ENCODE peak calls at places on chromosome 5, in four cellular contexts. One of them, this sample, is unnamed.

GRCh38 chr5:158770506-158770905 is 329.2 kb downstream of the EBF1 start:
- DNase-seq in endodermal cell: peak
- DNase-seq in stomach: no peak
- DNase-seq in A549: peak
- DNase-seq in this sample: peak

GRCh38 chr5:111227805-111228204 is 3.6 kb downstream of the CAMK4 start:
- DNase-seq in endodermal cell: no peak
- DNase-seq in A549: no peak
- DNase-seq in stomach: no peak
- DNase-seq in this sample: no peak

GRCh38 chr5:62509823-62510222 is 68.8 kb upstream of the LRRC70 start:
- DNase-seq in stomach: no peak
- DNase-seq in endodermal cell: no peak
- DNase-seq in A549: no peak
- DNase-seq in this sample: no peak

GRCh38 chr5:17187401-17187800 is 30.0 kb upstream of the BASP1 start:
- DNase-seq in stomach: no peak
- DNase-seq in A549: no peak
- DNase-seq in endodermal cell: no peak
- DNase-seq in this sample: peak

GRCh38 chr5:124456244-124456643 is 290.2 kb downstream of the ZNF608 start:
- DNase-seq in stomach: no peak
- DNase-seq in endodermal cell: no peak
- DNase-seq in A549: no peak
- DNase-seq in this sample: no peak

GRCh38 chr5:17012289-17012688 is 76.2 kb upstream of the MYO10 start:
- DNase-seq in A549: peak
- DNase-seq in stomach: no peak
- DNase-seq in endodermal cell: no peak
- DNase-seq in this sample: no peak

GRCh38 chr5:24644757-24645156 is at the start of gene CDH10:
- DNase-seq in A549: no peak
- DNase-seq in endodermal cell: peak
- DNase-seq in stomach: no peak
- DNase-seq in this sample: peak

GRCh38 chr5:158431369-158432029 is 572.6 kb upstream of the CLINT1 start:
- DNase-seq in stomach: no peak
- DNase-seq in A549: no peak
- DNase-seq in endodermal cell: no peak
- DNase-seq in this sample: no peak

GRCh38 chr5:94184870-94185269 is 433.5 kb downstream of the KIAA0825 start:
- DNase-seq in A549: no peak
- DNase-seq in stomach: no peak
- DNase-seq in endodermal cell: peak
- DNase-seq in this sample: no peak

GRCh38 chr5:17282283-17283120 is 65.1 kb downstream of the BASP1 start:
- DNase-seq in stomach: no peak
- DNase-seq in A549: no peak
- DNase-seq in endodermal cell: no peak
- DNase-seq in this sample: no peak

GRCh38 chr5:178286226-178287090 is 53.9 kb upstream of the PHYKPL start:
- DNase-seq in endodermal cell: no peak
- DNase-seq in stomach: no peak
- DNase-seq in A549: no peak
- DNase-seq in this sample: no peak

DNA sequence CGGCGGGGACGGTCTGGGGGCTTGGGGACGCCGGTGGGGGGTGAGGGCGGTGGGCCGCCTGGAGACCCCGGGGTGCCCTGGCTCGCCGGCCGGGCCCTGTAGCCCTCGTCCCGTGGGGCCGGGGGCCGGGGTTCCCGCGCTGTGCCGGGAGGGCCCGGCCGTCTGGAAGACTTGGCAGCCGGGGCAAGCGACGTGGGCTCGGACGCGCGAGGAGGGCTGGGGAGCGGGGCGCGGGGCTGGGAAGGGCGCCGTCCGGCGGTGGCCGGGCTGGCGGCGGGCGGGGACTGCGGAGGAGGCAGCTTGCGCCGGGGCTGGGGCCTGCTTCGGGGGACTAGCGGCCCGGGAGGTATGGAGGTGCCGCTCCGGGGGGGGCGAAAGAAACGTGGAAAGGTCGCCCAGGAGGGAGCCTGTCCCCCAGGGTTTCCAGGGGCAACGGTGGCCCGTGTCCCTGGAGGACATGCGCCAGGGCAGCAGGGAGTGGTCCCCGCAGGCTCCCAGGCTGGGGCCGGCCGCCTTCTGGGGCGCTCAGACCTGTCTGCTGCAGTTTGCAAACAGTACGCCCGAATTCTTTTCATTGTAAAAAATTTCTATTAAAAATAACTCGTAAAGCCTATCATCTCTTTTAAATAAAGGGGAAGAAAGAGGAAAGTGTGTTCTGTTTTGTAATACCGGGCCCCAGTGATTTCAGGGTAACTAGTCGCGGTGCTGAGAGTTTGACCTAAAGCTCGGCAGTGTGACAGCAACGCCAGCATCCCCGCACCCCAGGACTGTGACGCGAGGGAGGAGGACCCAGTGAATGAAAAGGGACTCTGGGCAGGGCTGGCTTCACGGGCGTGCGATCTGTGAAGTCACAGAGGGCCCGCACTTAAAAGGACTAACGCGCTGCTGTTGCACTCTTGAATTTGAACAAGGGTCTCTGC is 752 bp upstream of the ANKH start:
- DNase-seq in endodermal cell: peak
- DNase-seq in A549: peak
- DNase-seq in stomach: peak
- DNase-seq in this sample: peak
- TF ChIP-seq CTCF in endodermal cell: peak
- TF ChIP-seq CTCF in A549: peak
- TF ChIP-seq CTCF in stomach: peak
- TF ChIP-seq CTCF in this sample: peak

GRCh38 chr5:75612211-75612579 is 942 bp downstream of the ANKDD1B start:
- DNase-seq in endodermal cell: peak
- DNase-seq in A549: no peak
- DNase-seq in stomach: no peak
- DNase-seq in this sample: no peak
- H3K4me3 ChIP-seq in endodermal cell: peak
- H3K4me3 ChIP-seq in A549: peak
- H3K4me3 ChIP-seq in stomach: peak
- H3K4me3 ChIP-seq in this sample: no peak

GRCh38 chr5:151568036-151568435 is 23.1 kb downstream of the FAT2 start:
- DNase-seq in endodermal cell: peak
- DNase-seq in A549: no peak
- DNase-seq in stomach: no peak
- DNase-seq in this sample: no peak

GRCh38 chr5:151570512-151571269 is 20.4 kb downstream of the FAT2 start:
- DNase-seq in stomach: no peak
- DNase-seq in endodermal cell: peak
- DNase-seq in A549: no peak
- DNase-seq in this sample: no peak

GRCh38 chr5:151570058-151570457 is 21.1 kb downstream of the FAT2 start:
- DNase-seq in endodermal cell: no peak
- DNase-seq in stomach: no peak
- DNase-seq in A549: no peak
- DNase-seq in this sample: no peak

GRCh38 chr5:151571270-151572173 is 19.6 kb downstream of the FAT2 start:
- DNase-seq in stomach: no peak
- DNase-seq in A549: no peak
- DNase-seq in endodermal cell: peak
- DNase-seq in this sample: no peak

GRCh38 chr5:151569132-151570046 is 21.7 kb downstream of the FAT2 start:
- DNase-seq in A549: no peak
- DNase-seq in endodermal cell: peak
- DNase-seq in stomach: no peak
- DNase-seq in this sample: no peak
- H3K27ac ChIP-seq in A549: no peak
- H3K27ac ChIP-seq in endodermal cell: no peak
- H3K27ac ChIP-seq in stomach: no peak
- H3K27ac ChIP-seq in this sample: no peak

GRCh38 chr5:21791304-21791703 is 1061.8 kb downstream of the CDH12 start:
- DNase-seq in endodermal cell: no peak
- DNase-seq in A549: no peak
- DNase-seq in stomach: no peak
- DNase-seq in this sample: no peak
- TF ChIP-seq CTCF in endodermal cell: no peak
- TF ChIP-seq CTCF in A549: no peak
- TF ChIP-seq CTCF in stomach: no peak
- TF ChIP-seq CTCF in this sample: no peak

DNA sequence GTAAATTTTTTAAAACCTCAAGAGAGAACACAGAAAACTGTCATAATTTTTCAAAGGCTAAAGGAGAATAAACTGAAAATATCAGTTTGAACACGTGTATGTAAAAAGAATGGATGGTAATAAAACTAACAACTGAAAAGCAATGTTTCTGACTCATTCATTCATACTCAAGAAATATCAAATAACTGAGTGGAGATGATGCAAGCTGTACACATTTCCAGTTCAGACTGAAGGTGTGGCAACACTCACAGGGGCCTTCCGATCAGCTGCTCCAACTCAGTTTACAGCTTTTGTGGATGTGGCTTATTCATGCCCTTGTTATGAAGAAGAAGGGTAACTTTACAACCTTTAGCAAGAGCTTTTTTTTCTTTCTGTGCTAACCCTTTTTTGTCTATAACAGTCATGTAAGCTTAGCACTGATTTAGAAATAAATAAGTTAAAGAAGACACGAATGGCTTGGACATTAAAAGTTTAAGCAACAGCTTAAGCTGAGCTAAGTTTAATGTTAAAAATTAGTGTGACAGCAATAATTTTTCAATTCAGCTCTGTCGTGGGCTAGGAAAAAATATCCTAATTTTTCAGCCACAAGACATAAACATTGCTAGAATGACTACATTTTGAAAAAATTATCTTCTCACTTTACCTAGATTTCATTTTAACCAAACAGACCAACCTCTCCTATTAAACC is 453.5 kb downstream of the RAB3C start:
- DNase-seq in stomach: no peak
- DNase-seq in endodermal cell: no peak
- DNase-seq in A549: no peak
- DNase-seq in this sample: no peak
- H3K4me3 ChIP-seq in stomach: no peak
- H3K4me3 ChIP-seq in endodermal cell: no peak
- H3K4me3 ChIP-seq in A549: peak
- H3K4me3 ChIP-seq in this sample: no peak

DNA sequence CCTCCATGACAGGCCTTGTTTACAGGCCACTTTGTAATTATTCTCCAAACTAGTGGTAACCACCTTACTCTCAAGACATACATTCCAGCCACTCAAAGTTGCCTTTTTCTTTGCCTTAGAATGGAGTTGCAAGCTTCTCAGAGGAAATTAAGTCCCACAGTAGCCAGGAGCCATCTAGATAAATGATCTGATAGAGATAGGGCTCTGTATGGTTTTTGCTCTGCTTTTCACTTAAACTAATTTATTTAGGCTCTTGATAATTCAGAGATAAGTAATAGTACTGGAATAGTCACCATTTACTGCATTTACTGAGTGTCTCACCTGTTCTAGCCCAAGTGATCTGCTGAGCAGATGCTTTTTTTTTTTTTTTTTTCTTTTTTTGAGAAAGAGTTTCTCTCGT is 7.5 kb downstream of the LARP1 start:
- DNase-seq in stomach: no peak
- DNase-seq in A549: no peak
- DNase-seq in endodermal cell: no peak
- DNase-seq in this sample: no peak
- H3K27ac ChIP-seq in stomach: no peak
- H3K27ac ChIP-seq in A549: no peak
- H3K27ac ChIP-seq in endodermal cell: no peak
- H3K27ac ChIP-seq in this sample: no peak

DNA sequence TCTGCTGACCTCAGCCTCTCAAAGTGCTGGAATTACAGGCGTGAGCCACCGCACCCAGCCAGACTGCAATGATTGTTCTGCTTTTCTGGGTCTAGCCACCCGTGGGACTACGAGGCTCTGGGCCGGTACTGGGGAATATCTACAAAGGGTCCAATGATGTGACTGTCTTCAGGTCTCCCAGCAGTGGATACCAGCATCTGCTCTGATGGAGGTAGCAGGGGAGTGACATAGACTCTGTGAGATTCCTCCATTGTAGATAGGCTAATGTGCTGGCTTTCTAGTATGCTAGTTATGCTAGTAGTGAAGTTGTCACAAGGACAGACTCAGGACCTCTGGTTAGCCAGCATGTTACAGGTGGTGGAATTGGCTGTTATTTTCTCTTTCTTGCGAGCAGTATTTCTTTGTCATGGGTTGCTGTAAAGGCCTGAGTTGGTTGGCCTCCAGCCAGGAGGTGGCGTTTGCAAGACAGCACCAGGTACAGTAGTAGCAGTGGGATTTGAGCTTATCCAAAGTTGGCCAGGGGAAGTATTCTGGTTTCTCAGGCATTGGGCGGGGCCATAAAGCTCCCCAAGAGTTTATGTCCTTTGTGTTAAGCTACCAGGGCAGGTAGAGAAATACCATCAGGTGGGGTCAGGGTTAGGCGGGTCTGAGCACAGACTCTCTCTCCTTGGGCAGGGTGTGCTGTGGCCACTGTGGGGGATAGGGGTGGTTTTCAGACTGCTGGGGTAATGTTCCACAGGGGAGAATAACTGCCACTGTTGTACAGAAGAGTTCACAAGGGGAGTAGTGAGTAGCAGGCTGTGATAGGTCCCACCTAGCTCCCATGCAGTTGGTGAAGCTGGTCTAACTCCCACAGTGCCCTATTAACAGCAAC is 105.2 kb downstream of the SGCD start:
- DNase-seq in A549: no peak
- DNase-seq in endodermal cell: peak
- DNase-seq in stomach: no peak
- DNase-seq in this sample: no peak
- TF ChIP-seq CTCF in A549: no peak
- TF ChIP-seq CTCF in endodermal cell: peak
- TF ChIP-seq CTCF in stomach: no peak
- TF ChIP-seq CTCF in this sample: no peak

GRCh38 chr5:80959138-80959537 is 1.0 kb upstream of the RASGRF2 start:
- DNase-seq in stomach: no peak
- DNase-seq in endodermal cell: peak
- DNase-seq in A549: no peak
- DNase-seq in this sample: no peak
- H3K4me3 ChIP-seq in stomach: no peak
- H3K4me3 ChIP-seq in endodermal cell: no peak
- H3K4me3 ChIP-seq in A549: no peak
- H3K4me3 ChIP-seq in this sample: no peak

GRCh38 chr5:149935431-149935901 is 9.1 kb downstream of the PDE6A start:
- DNase-seq in endodermal cell: no peak
- DNase-seq in stomach: no peak
- DNase-seq in A549: no peak
- DNase-seq in this sample: no peak
- H3K27ac ChIP-seq in endodermal cell: no peak
- H3K27ac ChIP-seq in stomach: no peak
- H3K27ac ChIP-seq in A549: peak
- H3K27ac ChIP-seq in this sample: no peak

GRCh38 chr5:14946813-14947640 is 75.4 kb upstream of the ANKH start:
- DNase-seq in stomach: peak
- DNase-seq in A549: peak
- DNase-seq in endodermal cell: no peak
- DNase-seq in this sample: no peak
- TF ChIP-seq CTCF in stomach: peak
- TF ChIP-seq CTCF in A549: peak
- TF ChIP-seq CTCF in endodermal cell: peak
- TF ChIP-seq CTCF in this sample: peak